ENCODE peak calls at places on chromosomes 7 and 10, in four cellular contexts. R is ovary, J is endodermal cell, O is Panc1. I is an unnamed sample.

GRCh38 chr10:33612551-33612950 is 278.1 kb upstream of the NRP1 start:
- DNase-seq in R (no peak), J (no peak), O (no peak), I (no peak)

GRCh38 chr10:124380256-124380995 is 38.3 kb downstream of the OAT start:
- DNase-seq in R (no peak), J (peak; percentile 17), O (no peak), I (no peak)

GRCh38 chr7:130390486-130390885 is 10.2 kb downstream of the CPA1 start:
- DNase-seq in R (no peak), J (no peak), O (no peak), I (no peak)

GRCh38 chr10:79275431-79275851 is 71.8 kb upstream of the PPIF start:
- DNase-seq in R (no peak), J (no peak), O (no peak), I (no peak)

GRCh38 chr7:82226191-82226590 is 217.4 kb downstream of the CACNA2D1 start:
- DNase-seq in R (no peak), J (no peak), O (no peak), I (no peak)

GRCh38 chr10:15225511-15225910 is 57.0 kb upstream of the NMT2 start:
- DNase-seq in R (no peak), J (no peak), O (no peak), I (no peak)

GRCh38 chr10:4851176-4851575 is 25.2 kb downstream of the AKR1E2 start:
- DNase-seq in R (no peak), J (no peak), O (no peak), I (no peak)

GRCh38 chr10:24723386-24723787 is 300 bp downstream of the ARHGAP21 start:
- DNase-seq in R (no peak), J (no peak), O (no peak), I (peak; percentile 51)

GRCh38 chr10:28580825-28581224 is 47.9 kb downstream of the WAC start:
- DNase-seq in R (no peak), J (no peak), O (no peak), I (no peak)

GRCh38 chr7:2270495-2270894 is 28.5 kb downstream of the NUDT1 start:
- DNase-seq in R (no peak), J (peak; percentile 60), O (no peak), I (no peak)

GRCh38 chr7:136845899-136846465 is 22.5 kb upstream of the CHRM2 start:
- DNase-seq in R (no peak), J (no peak), O (no peak), I (no peak)

GRCh38 chr10:102660891-102661613 is 16.8 kb downstream of the TRIM8 start:
- DNase-seq in R (peak; percentile 90), J (no peak), O (no peak), I (peak; percentile 58)

GRCh38 chr10:120456626-120457430 is at the start of gene PLPP4:
- DNase-seq in R (peak; percentile 18), J (peak; percentile 81), O (no peak), I (no peak)

GRCh38 chr7:2529161-2530075 is 9.8 kb downstream of the LFNG start:
- DNase-seq in R (no peak), J (no peak), O (no peak), I (peak; percentile 68)

GRCh38 chr10:15320522-15321203 is 50.4 kb downstream of the FAM171A1 start:
- DNase-seq in R (no peak), J (no peak), O (no peak), I (no peak)

GRCh38 chr10:91034494-91035157 is 113.7 kb upstream of the ANKRD1 start:
- DNase-seq in R (peak; percentile 57), J (no peak), O (no peak), I (no peak)

GRCh38 chr10:109773818-109774440 is 149.4 kb downstream of the XPNPEP1 start:
- DNase-seq in R (no peak), J (no peak), O (no peak), I (no peak)

GRCh38 chr10:33234779-33235178 is 99.7 kb downstream of the NRP1 start:
- DNase-seq in R (peak; percentile 47), J (no peak), O (no peak), I (no peak)

GRCh38 chr10:30182191-30183075 is 123.0 kb upstream of the JCAD start:
- DNase-seq in R (no peak), J (no peak), O (no peak), I (no peak)

GRCh38 chr7:129468087-129468486 is 33.9 kb downstream of the STRIP2 start:
- DNase-seq in R (no peak), J (no peak), O (no peak), I (no peak)

GRCh38 chr7:1678571-1679325 is 8.7 kb downstream of the ELFN1 start:
- DNase-seq in R (no peak), J (peak; percentile 29), O (no peak), I (peak; percentile 2)

GRCh38 chr7:53596230-53596629 is 560.8 kb downstream of the POM121L12 start:
- DNase-seq in R (no peak), J (peak; percentile 80), O (no peak), I (no peak)

GRCh38 chr10:112953075-112953501 is 3.0 kb downstream of the TCF7L2 start:
- DNase-seq in R (peak; percentile 49), J (peak; percentile 76), O (no peak), I (no peak)

GRCh38 chr10:71396084-71396713 is 521 bp upstream of the CDH23 start:
- DNase-seq in R (peak; percentile 80), J (peak; percentile 90), O (no peak), I (no peak)

GRCh38 chr7:80558116-80558515 is 46.3 kb upstream of the GNAT3 start:
- DNase-seq in R (no peak), J (no peak), O (no peak), I (no peak)

GRCh38 chr10:124992462-124993344 is 50.8 kb downstream of the ZRANB1 start:
- DNase-seq in R (peak; percentile 88), J (peak; percentile 86), O (peak; percentile 30), I (no peak)

GRCh38 chr7:48285365-48285764 is 114.1 kb downstream of the ABCA13 start:
- DNase-seq in R (no peak), J (no peak), O (no peak), I (no peak)

GRCh38 chr7:43906327-43907010 is at the start of gene URGCP:
- DNase-seq in R (peak; percentile 55), J (peak; percentile 80), O (no peak), I (peak; percentile 55)

GRCh38 chr10:789831-790701 is 100.6 kb upstream of the DIP2C start:
- DNase-seq in R (no peak), J (peak; percentile 57), O (no peak), I (no peak)

GRCh38 chr10:33066558-33067236 is 108.7 kb upstream of the ITGB1 start:
- DNase-seq in R (no peak), J (peak; percentile 55), O (no peak), I (no peak)

GRCh38 chr10:49128854-49129253 is 5.0 kb downstream of the FAM170B start:
- DNase-seq in R (no peak), J (no peak), O (no peak), I (no peak)

GRCh38 chr10:88881335-88881734 is 1.3 kb downstream of the STAMBPL1 start:
- DNase-seq in R (no peak), J (no peak), O (peak; percentile 43), I (no peak)

GRCh38 chr10:88880287-88881094 is 446 bp downstream of the STAMBPL1 start:
- DNase-seq in R (peak; percentile 75), J (peak; percentile 92), O (peak; percentile 58), I (peak; percentile 62)

GRCh38 chr10:88883443-88883799 is 3.4 kb downstream of the STAMBPL1 start:
- DNase-seq in R (no peak), J (no peak), O (no peak), I (no peak)

GRCh38 chr10:88879754-88880286 is at the start of gene STAMBPL1:
- DNase-seq in R (peak; percentile 56), J (no peak), O (peak; percentile 25), I (peak; percentile 39)

DNA sequence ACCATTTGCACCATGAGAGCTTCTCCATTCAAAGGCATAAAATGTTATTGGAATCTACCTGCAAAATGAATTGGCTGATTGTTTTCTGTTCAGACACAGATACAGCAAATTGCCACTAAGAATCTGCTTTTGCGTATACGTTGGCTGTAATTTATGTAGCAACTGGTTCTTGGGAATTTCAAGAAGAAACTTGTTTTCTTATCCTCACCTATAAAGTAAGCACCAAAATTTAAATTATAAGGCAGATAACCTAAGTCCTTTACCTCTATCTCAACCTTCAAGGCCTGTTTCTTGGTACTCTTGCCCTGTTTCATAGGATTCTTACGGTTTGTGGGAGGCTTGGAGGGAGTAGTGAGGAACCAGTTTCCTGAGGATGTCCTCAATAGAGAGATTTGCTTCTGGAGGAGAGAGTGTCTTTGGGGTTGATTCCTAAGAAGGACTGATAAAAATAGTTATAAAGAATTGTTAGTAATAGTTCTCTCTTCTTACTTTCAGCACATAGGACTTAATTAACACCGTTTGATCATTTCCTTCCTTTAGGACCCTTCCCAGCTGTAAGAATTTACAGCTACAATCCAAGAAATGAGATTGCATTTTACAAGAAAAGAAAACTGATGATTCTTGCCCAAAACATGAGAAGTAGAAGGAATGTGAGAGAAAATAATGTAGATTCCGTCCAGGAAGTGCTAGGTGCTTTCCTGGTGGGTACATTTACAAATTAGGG is 2.0 kb downstream of the STAMBPL1 start:
- DNase-seq in R (no peak), J (no peak), O (peak; percentile 53), I (no peak)
- H3K4me1 ChIP-seq in R (peaks cover 8% of the 10 kb centered on the region), J (no peaks in the 10 kb centered on the region), O (peaks cover 60% of the 10 kb centered on the region), I (peaks cover 42% of the 10 kb centered on the region)

GRCh38 chr7:137873979-137874378 is 27.2 kb upstream of the DGKI start:
- DNase-seq in R (no peak), J (no peak), O (no peak), I (no peak)

GRCh38 chr7:137877301-137877700 is 30.5 kb upstream of the DGKI start:
- DNase-seq in R (no peak), J (no peak), O (no peak), I (no peak)

GRCh38 chr7:137873524-137873923 is 26.8 kb upstream of the DGKI start:
- DNase-seq in R (no peak), J (no peak), O (no peak), I (no peak)

GRCh38 chr7:137875746-137876145 is 29.0 kb upstream of the DGKI start:
- DNase-seq in R (no peak), J (no peak), O (no peak), I (no peak)

DNA sequence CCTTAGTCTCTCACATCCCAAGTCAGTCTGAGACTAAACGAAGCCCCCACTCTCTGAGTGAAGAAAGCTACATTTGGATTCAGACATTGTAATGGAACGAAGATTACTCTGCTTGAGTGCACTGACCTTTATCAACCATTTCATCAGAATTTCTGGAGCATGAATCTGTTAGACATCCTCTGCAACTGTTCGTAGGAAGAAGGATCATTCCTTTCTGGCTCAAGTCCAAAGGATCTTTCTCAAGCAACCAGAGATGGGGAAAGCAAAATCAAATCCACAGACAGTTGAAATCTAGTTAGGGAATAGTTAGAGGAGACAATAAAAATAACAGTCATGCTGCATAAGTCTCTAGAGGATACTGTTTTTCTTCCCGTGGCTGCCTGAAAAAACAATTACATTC is 27.6 kb upstream of the DGKI start:
- DNase-seq in R (no peak), J (no peak), O (no peak), I (no peak)
- TF ChIP-seq CTCF in R (no peak), J (no peak), O (no peak), I (no peak)

DNA sequence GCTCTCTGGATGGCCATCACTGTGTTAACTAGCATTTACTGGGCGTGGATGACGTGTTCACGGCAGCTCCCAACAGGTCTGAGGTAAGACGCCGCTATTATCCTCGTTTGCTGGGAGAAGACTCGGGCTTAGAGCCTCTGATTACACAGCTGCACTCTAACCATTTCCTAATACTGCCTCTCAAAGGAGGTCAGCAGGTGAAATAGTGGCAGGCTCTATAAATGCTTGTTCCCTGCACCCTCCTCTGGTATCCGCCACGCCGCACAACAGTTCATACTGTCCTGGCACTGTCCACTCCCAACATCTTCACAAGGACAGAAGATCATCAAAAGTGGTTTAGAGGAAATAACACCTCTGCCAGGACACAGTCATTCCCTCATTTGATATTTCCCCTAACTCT is 28.3 kb downstream of the HIPK2 start:
- DNase-seq in R (no peak), J (peak; percentile 21), O (no peak), I (no peak)
- H3K4me1 ChIP-seq in R (peaks cover 16% of the 10 kb centered on the region), J (peaks cover 13% of the 10 kb centered on the region), O (peaks cover 11% of the 10 kb centered on the region), I (peaks cover 3% of the 10 kb centered on the region)

GRCh38 chr7:155000795-155001194 is 2.1 kb downstream of the PAXIP1 start:
- DNase-seq in R (no peak), J (no peak), O (no peak), I (no peak)
- TF ChIP-seq CTCF in R (no peak), J (peak; percentile 67), O (peak; percentile 60), I (no peak)

I was measured in CD8-positive, alpha-beta T cell.